ENCODE peak calls at places on chromosomes 1 and 21, in nine cellular contexts. One of them, this sample, is unnamed.
A peak's percentile ranks its signal among the peaks of the same experiment; 100 is the strongest.

GRCh38 chr21:14545906-14546480 is at the start of gene SAMSN1:
- DNase-seq in neural crest cell: no peak
- DNase-seq in Peyer's patch: peak; percentile 89
- DNase-seq in left ventricle myocardium inferior: no peak
- DNase-seq in mammary epithelial cell: no peak
- DNase-seq in RWPE2: no peak
- DNase-seq in AG09309: no peak
- DNase-seq in astrocyte of the spinal cord: no peak
- DNase-seq in endothelial cell: no peak
- DNase-seq in this sample: no peak

GRCh38 chr1:4139646-4140045 is 239.6 kb upstream of the C1orf174 start:
- DNase-seq in neural crest cell: no peak
- DNase-seq in Peyer's patch: no peak
- DNase-seq in left ventricle myocardium inferior: no peak
- DNase-seq in mammary epithelial cell: no peak
- DNase-seq in RWPE2: no peak
- DNase-seq in AG09309: no peak
- DNase-seq in astrocyte of the spinal cord: no peak
- DNase-seq in endothelial cell: no peak
- DNase-seq in this sample: no peak

GRCh38 chr1:105337427-105337826 is 1587.7 kb downstream of the AMY1C start:
- DNase-seq in neural crest cell: no peak
- DNase-seq in Peyer's patch: no peak
- DNase-seq in left ventricle myocardium inferior: no peak
- DNase-seq in mammary epithelial cell: no peak
- DNase-seq in RWPE2: no peak
- DNase-seq in AG09309: no peak
- DNase-seq in astrocyte of the spinal cord: no peak
- DNase-seq in endothelial cell: no peak
- DNase-seq in this sample: no peak

GRCh38 chr1:86776108-86776507 is 71.7 kb downstream of the SH3GLB1 start:
- DNase-seq in neural crest cell: no peak
- DNase-seq in Peyer's patch: no peak
- DNase-seq in left ventricle myocardium inferior: no peak
- DNase-seq in mammary epithelial cell: no peak
- DNase-seq in RWPE2: no peak
- DNase-seq in AG09309: no peak
- DNase-seq in astrocyte of the spinal cord: no peak
- DNase-seq in endothelial cell: no peak
- DNase-seq in this sample: no peak

GRCh38 chr1:76854255-76854654 is 13.0 kb upstream of the ST6GALNAC5 start:
- DNase-seq in neural crest cell: no peak
- DNase-seq in Peyer's patch: no peak
- DNase-seq in left ventricle myocardium inferior: no peak
- DNase-seq in mammary epithelial cell: no peak
- DNase-seq in RWPE2: no peak
- DNase-seq in AG09309: no peak
- DNase-seq in astrocyte of the spinal cord: no peak
- DNase-seq in endothelial cell: no peak
- DNase-seq in this sample: no peak

GRCh38 chr1:223794040-223794880 is 51.5 kb downstream of the TP53BP2 start:
- DNase-seq in neural crest cell: no peak
- DNase-seq in Peyer's patch: no peak
- DNase-seq in left ventricle myocardium inferior: no peak
- DNase-seq in mammary epithelial cell: no peak
- DNase-seq in RWPE2: no peak
- DNase-seq in AG09309: no peak
- DNase-seq in astrocyte of the spinal cord: no peak
- DNase-seq in endothelial cell: no peak
- DNase-seq in this sample: no peak

GRCh38 chr1:29245261-29245660 is 8.9 kb downstream of the PTPRU start:
- DNase-seq in neural crest cell: no peak
- DNase-seq in Peyer's patch: no peak
- DNase-seq in left ventricle myocardium inferior: no peak
- DNase-seq in mammary epithelial cell: no peak
- DNase-seq in RWPE2: no peak
- DNase-seq in AG09309: no peak
- DNase-seq in astrocyte of the spinal cord: no peak
- DNase-seq in endothelial cell: no peak
- DNase-seq in this sample: no peak

GRCh38 chr1:7826363-7826762 is 26.5 kb downstream of the UTS2 start:
- DNase-seq in neural crest cell: no peak
- DNase-seq in Peyer's patch: no peak
- DNase-seq in left ventricle myocardium inferior: no peak
- DNase-seq in mammary epithelial cell: no peak
- DNase-seq in RWPE2: no peak
- DNase-seq in AG09309: no peak
- DNase-seq in astrocyte of the spinal cord: no peak
- DNase-seq in endothelial cell: no peak
- DNase-seq in this sample: no peak

GRCh38 chr1:51583532-51583931 is 33.4 kb upstream of the OSBPL9 start:
- DNase-seq in neural crest cell: peak; percentile 8
- DNase-seq in Peyer's patch: peak; percentile 48
- DNase-seq in left ventricle myocardium inferior: peak; percentile 84
- DNase-seq in mammary epithelial cell: peak; percentile 96
- DNase-seq in RWPE2: no peak
- DNase-seq in AG09309: peak; percentile 27
- DNase-seq in astrocyte of the spinal cord: peak; percentile 88
- DNase-seq in endothelial cell: no peak
- DNase-seq in this sample: no peak

GRCh38 chr1:105492941-105493340 is 1563.5 kb upstream of the PRMT6 start:
- DNase-seq in neural crest cell: no peak
- DNase-seq in Peyer's patch: no peak
- DNase-seq in left ventricle myocardium inferior: no peak
- DNase-seq in mammary epithelial cell: no peak
- DNase-seq in RWPE2: no peak
- DNase-seq in AG09309: no peak
- DNase-seq in astrocyte of the spinal cord: no peak
- DNase-seq in endothelial cell: no peak
- DNase-seq in this sample: no peak

GRCh38 chr1:36511804-36512798 is 29.4 kb upstream of the CSF3R start:
- DNase-seq in neural crest cell: no peak
- DNase-seq in Peyer's patch: no peak
- DNase-seq in left ventricle myocardium inferior: no peak
- DNase-seq in mammary epithelial cell: peak; percentile 96
- DNase-seq in RWPE2: no peak
- DNase-seq in AG09309: no peak
- DNase-seq in astrocyte of the spinal cord: no peak
- DNase-seq in endothelial cell: no peak
- DNase-seq in this sample: no peak

GRCh38 chr1:38025233-38025632 is 12.7 kb downstream of the UTP11 start:
- DNase-seq in neural crest cell: no peak
- DNase-seq in Peyer's patch: no peak
- DNase-seq in left ventricle myocardium inferior: no peak
- DNase-seq in mammary epithelial cell: no peak
- DNase-seq in RWPE2: no peak
- DNase-seq in AG09309: no peak
- DNase-seq in astrocyte of the spinal cord: no peak
- DNase-seq in endothelial cell: no peak
- DNase-seq in this sample: no peak

GRCh38 chr1:238099871-238100270 is 209.1 kb upstream of the ZP4 start:
- DNase-seq in neural crest cell: no peak
- DNase-seq in Peyer's patch: no peak
- DNase-seq in left ventricle myocardium inferior: no peak
- DNase-seq in mammary epithelial cell: peak; percentile 2
- DNase-seq in RWPE2: no peak
- DNase-seq in AG09309: no peak
- DNase-seq in astrocyte of the spinal cord: no peak
- DNase-seq in endothelial cell: no peak
- DNase-seq in this sample: no peak

GRCh38 chr1:25664800-25665199 is 48.2 kb downstream of the MAN1C1 start:
- DNase-seq in neural crest cell: no peak
- DNase-seq in Peyer's patch: no peak
- DNase-seq in left ventricle myocardium inferior: no peak
- DNase-seq in mammary epithelial cell: no peak
- DNase-seq in RWPE2: no peak
- DNase-seq in AG09309: no peak
- DNase-seq in astrocyte of the spinal cord: no peak
- DNase-seq in endothelial cell: no peak
- DNase-seq in this sample: no peak

GRCh38 chr1:152786077-152786476 is at the start of gene LCE1E:
- DNase-seq in neural crest cell: no peak
- DNase-seq in Peyer's patch: no peak
- DNase-seq in left ventricle myocardium inferior: no peak
- DNase-seq in mammary epithelial cell: peak; percentile 89
- DNase-seq in RWPE2: peak; percentile 72
- DNase-seq in AG09309: no peak
- DNase-seq in astrocyte of the spinal cord: no peak
- DNase-seq in endothelial cell: no peak
- DNase-seq in this sample: no peak

GRCh38 chr1:161080391-161081150 is 8.8 kb downstream of the NECTIN4 start:
- DNase-seq in neural crest cell: no peak
- DNase-seq in Peyer's patch: no peak
- DNase-seq in left ventricle myocardium inferior: no peak
- DNase-seq in mammary epithelial cell: peak; percentile 72
- DNase-seq in RWPE2: no peak
- DNase-seq in AG09309: no peak
- DNase-seq in astrocyte of the spinal cord: no peak
- DNase-seq in endothelial cell: no peak
- DNase-seq in this sample: no peak

GRCh38 chr21:36705679-36706481 is 7.0 kb downstream of the SIM2 start:
- DNase-seq in neural crest cell: no peak
- DNase-seq in Peyer's patch: peak; percentile 34
- DNase-seq in left ventricle myocardium inferior: no peak
- DNase-seq in mammary epithelial cell: no peak
- DNase-seq in RWPE2: no peak
- DNase-seq in AG09309: no peak
- DNase-seq in astrocyte of the spinal cord: no peak
- DNase-seq in endothelial cell: no peak
- DNase-seq in this sample: no peak
- TF ChIP-seq CTCF in neural crest cell: no peak
- TF ChIP-seq CTCF in Peyer's patch: no peak
- TF ChIP-seq CTCF in left ventricle myocardium inferior: no peak
- TF ChIP-seq CTCF in mammary epithelial cell: peak; percentile 52
- TF ChIP-seq CTCF in RWPE2: peak; percentile 49
- TF ChIP-seq CTCF in AG09309: peak; percentile 15
- TF ChIP-seq CTCF in astrocyte of the spinal cord: peak; percentile 14
- TF ChIP-seq CTCF in endothelial cell: no peak
- TF ChIP-seq CTCF in this sample: no peak

GRCh38 chr1:180233191-180234011 is 3.3 kb downstream of the LHX4 start:
- DNase-seq in neural crest cell: no peak
- DNase-seq in Peyer's patch: no peak
- DNase-seq in left ventricle myocardium inferior: no peak
- DNase-seq in mammary epithelial cell: no peak
- DNase-seq in RWPE2: no peak
- DNase-seq in AG09309: no peak
- DNase-seq in astrocyte of the spinal cord: no peak
- DNase-seq in endothelial cell: no peak
- DNase-seq in this sample: no peak

GRCh38 chr1:180232521-180233043 is 2.5 kb downstream of the LHX4 start:
- DNase-seq in neural crest cell: no peak
- DNase-seq in Peyer's patch: no peak
- DNase-seq in left ventricle myocardium inferior: no peak
- DNase-seq in mammary epithelial cell: no peak
- DNase-seq in RWPE2: no peak
- DNase-seq in AG09309: no peak
- DNase-seq in astrocyte of the spinal cord: no peak
- DNase-seq in endothelial cell: no peak
- DNase-seq in this sample: no peak

GRCh38 chr1:180230791-180231505 is 884 bp downstream of the LHX4 start:
- DNase-seq in neural crest cell: no peak
- DNase-seq in Peyer's patch: no peak
- DNase-seq in left ventricle myocardium inferior: no peak
- DNase-seq in mammary epithelial cell: peak; percentile 56
- DNase-seq in RWPE2: no peak
- DNase-seq in AG09309: no peak
- DNase-seq in astrocyte of the spinal cord: peak; percentile 43
- DNase-seq in endothelial cell: no peak
- DNase-seq in this sample: peak; percentile 50

GRCh38 chr1:180230416-180230790 is 339 bp downstream of the LHX4 start:
- DNase-seq in neural crest cell: no peak
- DNase-seq in Peyer's patch: no peak
- DNase-seq in left ventricle myocardium inferior: no peak
- DNase-seq in mammary epithelial cell: no peak
- DNase-seq in RWPE2: no peak
- DNase-seq in AG09309: no peak
- DNase-seq in astrocyte of the spinal cord: peak; percentile 22
- DNase-seq in endothelial cell: no peak
- DNase-seq in this sample: no peak

GRCh38 chr1:180231506-180232420 is 1.7 kb downstream of the LHX4 start:
- DNase-seq in neural crest cell: no peak
- DNase-seq in Peyer's patch: no peak
- DNase-seq in left ventricle myocardium inferior: no peak
- DNase-seq in mammary epithelial cell: peak; percentile 65
- DNase-seq in RWPE2: no peak
- DNase-seq in AG09309: no peak
- DNase-seq in astrocyte of the spinal cord: peak; percentile 43
- DNase-seq in endothelial cell: no peak
- DNase-seq in this sample: no peak
- TF ChIP-seq CTCF in neural crest cell: no peak
- TF ChIP-seq CTCF in Peyer's patch: no peak
- TF ChIP-seq CTCF in left ventricle myocardium inferior: no peak
- TF ChIP-seq CTCF in mammary epithelial cell: peak; percentile 5
- TF ChIP-seq CTCF in RWPE2: peak; percentile 7
- TF ChIP-seq CTCF in AG09309: no peak
- TF ChIP-seq CTCF in astrocyte of the spinal cord: no peak
- TF ChIP-seq CTCF in endothelial cell: no peak
- TF ChIP-seq CTCF in this sample: no peak

DNA sequence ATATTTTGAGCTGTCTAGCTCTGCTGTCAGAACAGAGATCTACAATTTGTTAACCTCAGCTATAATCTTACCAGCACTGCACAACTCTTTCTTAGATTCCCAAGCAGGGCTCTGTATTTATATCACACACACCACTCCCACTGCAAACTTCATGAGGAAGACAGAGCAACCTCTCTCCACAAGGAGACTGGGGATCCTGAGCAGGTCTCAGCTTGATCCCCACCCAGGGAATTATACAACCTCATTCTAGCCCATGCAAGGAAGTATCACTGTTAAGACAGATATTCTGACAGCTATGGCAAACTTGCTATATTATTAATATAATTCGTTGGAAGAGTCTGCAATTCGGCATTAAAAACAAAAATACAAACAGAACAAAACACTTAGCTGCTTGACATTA is 40.4 kb downstream of the EGLN1 start:
- DNase-seq in neural crest cell: no peak
- DNase-seq in Peyer's patch: no peak
- DNase-seq in left ventricle myocardium inferior: no peak
- DNase-seq in mammary epithelial cell: peak; percentile 23
- DNase-seq in RWPE2: no peak
- DNase-seq in AG09309: no peak
- DNase-seq in astrocyte of the spinal cord: no peak
- DNase-seq in endothelial cell: no peak
- DNase-seq in this sample: no peak
- TF ChIP-seq CTCF in neural crest cell: no peak
- TF ChIP-seq CTCF in Peyer's patch: no peak
- TF ChIP-seq CTCF in left ventricle myocardium inferior: no peak
- TF ChIP-seq CTCF in mammary epithelial cell: no peak
- TF ChIP-seq CTCF in RWPE2: no peak
- TF ChIP-seq CTCF in AG09309: no peak
- TF ChIP-seq CTCF in astrocyte of the spinal cord: no peak
- TF ChIP-seq CTCF in endothelial cell: no peak
- TF ChIP-seq CTCF in this sample: no peak

DNA sequence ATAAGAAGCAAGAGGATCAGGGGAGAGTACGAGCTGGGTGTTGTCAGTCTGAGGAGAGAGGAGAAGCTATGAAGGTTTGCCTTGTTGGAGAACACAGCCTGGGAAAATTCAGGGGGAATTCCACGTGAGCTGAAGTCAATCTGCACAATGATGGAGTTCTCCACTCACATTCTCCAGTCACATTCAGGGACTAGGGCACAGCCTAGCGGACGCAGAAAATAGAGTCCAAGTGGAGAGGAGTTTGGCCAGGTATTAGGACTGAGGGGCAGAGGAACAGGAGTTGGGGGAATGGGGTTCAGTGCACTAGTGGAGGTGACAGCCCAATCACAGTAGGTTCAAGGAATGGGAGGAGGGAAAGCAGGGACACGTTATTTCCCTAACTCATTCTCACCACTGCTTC is 124.0 kb downstream of the KCNH1 start:
- DNase-seq in neural crest cell: no peak
- DNase-seq in Peyer's patch: no peak
- DNase-seq in left ventricle myocardium inferior: no peak
- DNase-seq in mammary epithelial cell: peak; percentile 2
- DNase-seq in RWPE2: no peak
- DNase-seq in AG09309: no peak
- DNase-seq in astrocyte of the spinal cord: no peak
- DNase-seq in endothelial cell: no peak
- DNase-seq in this sample: no peak
- TF ChIP-seq CTCF in neural crest cell: no peak
- TF ChIP-seq CTCF in Peyer's patch: no peak
- TF ChIP-seq CTCF in left ventricle myocardium inferior: no peak
- TF ChIP-seq CTCF in mammary epithelial cell: no peak
- TF ChIP-seq CTCF in RWPE2: no peak
- TF ChIP-seq CTCF in AG09309: no peak
- TF ChIP-seq CTCF in astrocyte of the spinal cord: no peak
- TF ChIP-seq CTCF in endothelial cell: no peak
- TF ChIP-seq CTCF in this sample: no peak

This sample was measured in mesothelial cell of epicardium.